ENCODE peak calls at places on chromosomes 4 and X, in six cellular contexts. X is uterus, U is tibial nerve, A is endodermal cell, I is breast epithelium, T is endothelial cell. J is an unnamed sample.

GRCh38 chrX:131895002-131895401 is 128.1 kb upstream of the STK26 start:
- DNase-seq in X (no peak), U (no peak), A (no peak), I (no peak), T (no peak), J (no peak)

GRCh38 chr4:131091896-131092295 is 1995.9 kb downstream of the C4orf33 start:
- DNase-seq in X (no peak), U (no peak), A (no peak), I (no peak), T (no peak), J (no peak)

GRCh38 chr4:7341486-7342222 is 93.1 kb downstream of the PSAPL1 start:
- DNase-seq in X (no peak), U (no peak), A (no peak), I (no peak), T (no peak), J (no peak)

GRCh38 chrX:12741416-12741815 is 49.8 kb upstream of the PRPS2 start:
- DNase-seq in X (no peak), U (no peak), A (no peak), I (no peak), T (no peak), J (no peak)

GRCh38 chr4:72951628-72952027 is 117.9 kb downstream of the COX18 start:
- DNase-seq in X (no peak), U (no peak), A (no peak), I (no peak), T (no peak), J (no peak)

GRCh38 chr4:42464550-42465124 is 67.3 kb downstream of the SHISA3 start:
- DNase-seq in X (no peak), U (no peak), A (no peak), I (no peak), T (no peak), J (no peak)

GRCh38 chrX:124938715-124939114 is 381.0 kb upstream of the TEX13C start:
- DNase-seq in X (no peak), U (no peak), A (no peak), I (no peak), T (no peak), J (no peak)

GRCh38 chr4:85825937-85826678 is 351.2 kb downstream of the ARHGAP24 start:
- DNase-seq in X (no peak), U (no peak), A (peak; percentile 71), I (no peak), T (peak; percentile 11), J (no peak)

GRCh38 chrX:109776986-109777385 is 43.9 kb upstream of the ACSL4 start:
- DNase-seq in X (no peak), U (no peak), A (no peak), I (no peak), T (no peak), J (no peak)

DNA sequence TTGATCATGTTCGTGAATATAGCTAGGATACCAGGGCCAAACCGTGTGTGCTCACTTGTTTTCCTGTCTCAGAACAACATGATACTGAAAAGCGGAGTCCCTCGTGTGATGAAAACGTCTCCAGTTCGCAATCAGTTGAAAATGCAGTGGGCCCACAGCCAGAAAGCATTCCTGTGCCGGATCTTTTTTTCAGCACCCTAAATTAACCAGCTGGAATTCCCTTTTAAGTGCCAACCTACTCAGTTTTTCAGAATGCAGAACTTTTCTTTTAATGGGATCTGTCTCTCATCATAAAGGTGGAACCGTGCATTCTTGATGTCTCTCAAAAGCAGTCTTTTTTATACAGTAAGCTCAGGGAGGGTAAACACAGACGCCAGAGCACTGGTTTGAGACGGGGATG is 130.8 kb upstream of the FRG1 start:
- DNase-seq in X (no peak), U (no peak), A (no peak), I (no peak), T (no peak), J (no peak)
- TF ChIP-seq CTCF in X (no peak), U (no peak), A (no peak), I (no peak), T (no peak), J (no peak)

GRCh38 chr4:188130355-188130754 is 8.9 kb upstream of the TRIML1 start:
- DNase-seq in X (no peak), U (no peak), A (no peak), I (no peak), T (no peak), J (no peak)
- TF ChIP-seq CTCF in X (no peak), U (no peak), A (peak; percentile 58), I (no peak), T (no peak), J (no peak)

GRCh38 chr4:175109933-175110332 is 191.8 kb downstream of the ADAM29 start:
- DNase-seq in X (no peak), U (no peak), A (peak; percentile 73), I (no peak), T (no peak), J (no peak)
- TF ChIP-seq CTCF in X (no peak), U (no peak), A (peak; percentile 64), I (no peak), T (no peak), J (no peak)

DNA sequence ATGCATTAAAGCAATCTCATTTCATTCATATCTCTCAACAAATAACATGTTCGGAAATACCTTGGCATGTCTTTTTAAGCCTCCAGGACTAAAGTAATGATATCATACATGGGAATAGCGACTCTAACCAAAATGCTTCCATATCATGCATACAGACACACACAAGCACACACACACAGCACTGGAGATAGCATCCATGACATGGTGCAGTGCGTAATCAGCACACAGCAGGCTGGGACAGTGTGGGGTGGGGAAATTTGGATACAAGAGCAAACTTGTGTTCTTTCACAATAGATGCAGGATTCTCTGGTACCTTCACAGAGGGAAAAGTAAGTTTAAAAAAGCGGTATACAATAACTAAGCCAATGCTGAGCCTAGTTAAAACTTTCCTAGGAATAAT is 132.3 kb upstream of the HPGD start:
- DNase-seq in X (no peak), U (no peak), A (no peak), I (no peak), T (no peak), J (no peak)
- TF ChIP-seq CTCF in X (no peak), U (no peak), A (no peak), I (no peak), T (no peak), J (no peak)

GRCh38 chr4:88659061-88659889 is 38.4 kb downstream of the NAP1L5 start:
- DNase-seq in X (peak; percentile 39), U (no peak), A (peak; percentile 80), I (no peak), T (peak; percentile 44), J (no peak)
- TF ChIP-seq CTCF in X (peak; percentile 66), U (peak; percentile 75), A (peak; percentile 90), I (peak; percentile 53), T (peak; percentile 51), J (peak; percentile 90)

GRCh38 chr4:155742310-155743015 is 16.4 kb upstream of the GUCY1B1 start:
- DNase-seq in X (no peak), U (no peak), A (no peak), I (no peak), T (no peak), J (no peak)
- TF ChIP-seq CTCF in X (no peak), U (no peak), A (peak; percentile 69), I (no peak), T (peak; percentile 40), J (no peak)

GRCh38 chr4:108094131-108094530 is 74.6 kb downstream of the LEF1 start:
- DNase-seq in X (no peak), U (no peak), A (no peak), I (no peak), T (no peak), J (no peak)

GRCh38 chr4:108099838-108100237 is 68.9 kb downstream of the LEF1 start:
- DNase-seq in X (no peak), U (no peak), A (no peak), I (no peak), T (no peak), J (no peak)

GRCh38 chr4:108100827-108101226 is 67.9 kb downstream of the LEF1 start:
- DNase-seq in X (no peak), U (no peak), A (no peak), I (no peak), T (no peak), J (no peak)

GRCh38 chr4:108097990-108098553 is 70.7 kb downstream of the LEF1 start:
- DNase-seq in X (no peak), U (no peak), A (no peak), I (no peak), T (no peak), J (no peak)

GRCh38 chr4:108094923-108095482 is 73.7 kb downstream of the LEF1 start:
- DNase-seq in X (no peak), U (no peak), A (no peak), I (no peak), T (no peak), J (no peak)
- TF ChIP-seq CTCF in X (no peak), U (no peak), A (peak; percentile 34), I (no peak), T (peak; percentile 18), J (no peak)

DNA sequence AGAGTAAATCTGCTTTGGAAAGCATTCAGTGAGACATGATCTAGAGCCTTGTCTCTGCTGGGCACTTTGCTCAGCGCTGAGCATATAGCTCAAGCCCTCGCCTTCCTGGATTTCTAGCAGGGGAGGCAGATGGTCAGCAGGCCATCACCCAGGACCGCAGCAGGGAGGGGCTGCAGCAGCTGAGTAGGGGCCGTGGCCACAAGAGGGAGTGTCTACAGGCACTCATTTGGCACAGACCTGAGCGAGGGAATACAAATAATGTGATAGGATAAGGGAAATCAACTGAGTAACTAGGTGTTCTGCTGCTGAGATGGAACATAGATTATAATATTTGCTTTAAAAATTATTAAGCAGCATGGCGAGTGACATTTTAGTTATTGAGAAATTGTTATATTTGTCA is 30.2 kb downstream of the OFD1 start:
- DNase-seq in X (no peak), U (no peak), A (peak; percentile 82), I (no peak), T (peak; percentile 45), J (no peak)
- TF ChIP-seq CTCF in X (no peak), U (peak; percentile 23), A (peak; percentile 72), I (no peak), T (no peak), J (peak; percentile 23)

J was measured in D721Med.